ENCODE peak calls at places on chromosomes 2 and 18, in seven cellular contexts. Z, E, F, O, K, I and V are unnamed samples.

GRCh38 chr2:68765739-68766377 is 31.2 kb downstream of the ARHGAP25 start:
- DNase-seq in F (peak; percentile 49), O (no peak), Z (no peak), K (no peak), I (no peak), E (no peak), V (no peak)

GRCh38 chr2:55418072-55418471 is 1.6 kb downstream of the CCDC88A start:
- DNase-seq in F (peak; percentile 38), Z (no peak), O (no peak), E (no peak), I (no peak), K (no peak), V (no peak)

GRCh38 chr2:190468814-190469569 is 60.8 kb downstream of the MFSD6 start:
- DNase-seq in I (peak; percentile 83), E (no peak), O (no peak), F (peak; percentile 99), Z (no peak), K (peak; percentile 92), V (peak; percentile 18)

GRCh38 chr2:36753706-36754221 is 57.3 kb downstream of the VIT start:
- DNase-seq in K (peak; percentile 43), Z (no peak), E (peak; percentile 91), O (peak; percentile 82), I (no peak), F (no peak), V (no peak)

GRCh38 chr2:28276076-28276618 is 116.5 kb upstream of the FOSL2 start:
- DNase-seq in O (no peak), I (no peak), K (peak; percentile 98), E (no peak), Z (no peak), F (peak; percentile 98), V (peak; percentile 46)

GRCh38 chr2:180416553-180417113 is 409.5 kb upstream of the CWC22 start:
- DNase-seq in O (no peak), I (no peak), Z (no peak), E (no peak), K (no peak), F (no peak), V (no peak)

GRCh38 chr2:20164061-20164733 is 60.7 kb downstream of the SDC1 start:
- DNase-seq in E (peak; percentile 70), I (no peak), F (no peak), O (no peak), K (no peak), Z (no peak), V (no peak)

GRCh38 chr2:240507060-240507777 is 50.6 kb downstream of the ANKMY1 start:
- DNase-seq in Z (no peak), E (peak; percentile 34), K (no peak), F (no peak), I (no peak), O (no peak), V (no peak)

GRCh38 chr18:74310411-74310810 is 5.2 kb upstream of the C18orf63 start:
- DNase-seq in K (peak; percentile 65), I (no peak), Z (no peak), E (no peak), F (peak; percentile 38), O (no peak), V (no peak)

GRCh38 chr2:207876834-207877535 is 107.3 kb upstream of the FZD5 start:
- DNase-seq in F (no peak), I (no peak), Z (no peak), O (no peak), K (no peak), E (no peak), V (no peak)

GRCh38 chr2:170213651-170214050 is 35.7 kb downstream of the MYO3B start:
- DNase-seq in E (no peak), Z (no peak), I (no peak), F (no peak), O (no peak), K (no peak), V (no peak)

GRCh38 chr2:119827866-119828507 is 68.3 kb downstream of the PTPN4 start:
- DNase-seq in F (peak; percentile 56), K (no peak), E (no peak), I (no peak), O (no peak), Z (no peak), V (no peak)

DNA sequence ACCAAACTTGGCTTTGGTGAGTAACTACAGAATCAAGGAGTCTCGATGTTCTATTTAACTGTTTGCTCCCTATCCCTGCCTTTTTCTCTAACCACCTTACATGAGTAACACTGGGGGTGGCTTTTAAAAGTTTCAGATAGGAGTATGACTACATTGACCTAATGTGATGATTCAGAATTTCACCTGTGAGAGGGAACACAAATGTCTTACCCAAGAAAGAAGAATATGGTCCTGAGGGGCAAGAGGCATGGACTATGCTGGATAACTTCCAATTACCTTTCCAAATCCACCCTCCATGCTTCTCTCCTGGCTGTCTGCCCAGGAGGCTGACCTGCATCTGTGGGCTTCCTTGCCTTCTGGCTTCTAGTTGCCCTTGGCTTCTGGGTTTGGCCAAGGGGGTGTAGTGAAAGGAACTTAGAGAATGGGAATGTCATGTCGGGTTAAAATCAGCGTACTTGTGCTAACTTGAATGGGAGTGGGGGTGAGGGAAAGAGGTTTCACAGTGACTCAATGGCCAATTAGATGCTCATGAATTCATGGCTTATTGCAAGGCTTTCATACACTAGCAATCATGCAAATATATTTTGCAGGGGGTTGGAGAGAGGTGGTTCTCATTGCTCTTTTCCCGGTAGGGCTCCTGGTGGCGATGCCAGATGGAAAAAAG is 5.3 kb upstream of the IL36G start:
- DNase-seq in E (no peak), K (peak; percentile 97), I (no peak), Z (no peak), F (no peak), O (no peak), V (no peak)
- H3K27me3 ChIP-seq in E (peaks cover 79% of the 10 kb centered on the region), K (no peaks in the 10 kb centered on the region), I (peaks cover 7% of the 10 kb centered on the region), Z (no peaks in the 10 kb centered on the region), F (peaks cover 6% of the 10 kb centered on the region), O (no peaks in the 10 kb centered on the region), V (no peaks in the 10 kb centered on the region)

GRCh38 chr2:100073110-100073509 is 69.3 kb downstream of the AFF3 start:
- DNase-seq in Z (no peak), F (no peak), K (no peak), I (no peak), O (no peak), E (no peak), V (no peak)
- H3K27me3 ChIP-seq in Z (no peaks in the 10 kb centered on the region), F (peaks cover 2% of the 10 kb centered on the region), K (peaks cover 2% of the 10 kb centered on the region), I (no peaks in the 10 kb centered on the region), O (peaks cover 34% of the 10 kb centered on the region), E (peaks cover 8% of the 10 kb centered on the region), V (no peaks in the 10 kb centered on the region)

GRCh38 chr2:239021224-239021623 is 173.3 kb downstream of the TWIST2 start:
- DNase-seq in F (no peak), K (no peak), Z (no peak), I (no peak), O (no peak), E (no peak), V (no peak)
- H3K27me3 ChIP-seq in F (peaks cover 6% of the 10 kb centered on the region), K (no peaks in the 10 kb centered on the region), Z (peaks cover 5% of the 10 kb centered on the region), I (no peaks in the 10 kb centered on the region), O (no peaks in the 10 kb centered on the region), E (no peaks in the 10 kb centered on the region), V (peaks cover 1% of the 10 kb centered on the region)

DNA sequence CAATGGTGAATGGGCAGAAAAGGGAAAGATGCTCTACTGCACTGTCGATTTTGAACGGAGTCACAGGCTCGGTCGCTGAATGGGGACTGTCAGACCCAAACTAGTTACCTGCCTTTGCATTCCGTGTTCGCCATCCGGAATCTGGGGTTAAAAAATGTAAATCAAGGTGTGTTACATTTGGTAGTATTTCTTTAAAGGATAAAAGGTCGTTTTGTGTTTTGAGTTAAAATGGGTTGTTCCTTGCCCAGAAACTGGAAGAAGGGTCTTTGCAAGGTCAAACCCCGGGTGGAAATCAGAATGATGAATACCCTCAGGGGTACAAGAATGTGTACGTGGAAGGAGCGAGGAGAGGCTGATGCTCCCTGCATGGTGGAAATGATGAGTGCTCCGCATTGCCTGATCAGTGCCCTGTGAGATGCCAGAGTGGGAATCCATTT is 1.0 kb downstream of the VSNL1 start:
- DNase-seq in E (no peak), Z (no peak), O (no peak), I (no peak), K (peak; percentile 19), F (no peak), V (no peak)
- H3K27me3 ChIP-seq in E (peaks cover 76% of the 10 kb centered on the region), Z (no peaks in the 10 kb centered on the region), O (peaks cover 44% of the 10 kb centered on the region), I (peaks cover 58% of the 10 kb centered on the region), K (no peaks in the 10 kb centered on the region), F (peaks cover 2% of the 10 kb centered on the region), V (peaks cover 2% of the 10 kb centered on the region)

DNA sequence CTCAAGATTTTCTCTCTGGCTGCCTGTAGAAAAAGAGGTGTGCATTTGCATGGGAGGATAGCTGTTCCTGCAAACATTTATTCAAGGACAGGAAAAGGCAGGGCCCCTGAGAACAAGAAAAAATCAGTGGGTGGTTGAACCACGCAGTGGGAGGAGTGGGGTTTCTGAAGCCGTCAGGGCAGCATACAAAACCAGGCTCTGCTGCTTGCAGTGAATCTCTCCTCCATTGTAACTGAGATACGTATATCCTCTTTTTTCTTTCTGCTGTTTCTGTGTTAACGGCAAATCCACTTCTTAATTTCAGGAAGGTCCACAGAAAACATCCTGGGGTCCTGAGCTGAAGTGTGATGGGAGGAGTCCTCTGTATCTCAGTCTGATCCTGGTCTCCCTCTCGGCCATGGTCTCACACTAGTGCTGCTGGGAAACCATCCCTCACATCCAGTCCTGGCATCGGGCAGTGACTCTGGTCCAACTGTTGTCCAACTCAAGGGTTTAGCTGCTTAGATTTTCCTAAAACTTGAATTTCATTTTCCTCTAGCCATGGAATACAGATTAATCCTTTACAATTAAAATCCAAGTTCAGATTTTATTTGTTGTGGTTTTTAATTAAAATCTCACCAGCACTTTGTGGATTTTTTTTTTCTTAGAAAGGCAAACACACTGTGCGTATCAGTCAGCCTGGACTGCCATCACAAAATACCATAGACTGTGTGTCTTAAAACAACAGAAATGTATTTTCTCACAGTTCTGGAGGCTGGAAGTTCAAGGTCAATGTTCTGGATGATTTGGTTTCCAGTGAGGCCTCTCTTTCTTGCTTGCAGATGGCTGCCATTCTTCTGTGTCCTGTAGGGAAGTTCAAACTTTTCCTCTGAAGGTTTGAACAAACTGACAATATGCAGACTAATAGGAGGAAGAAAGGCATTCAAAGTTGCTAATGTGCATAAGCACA is 26.9 kb upstream of the KCNF1 start:
- DNase-seq in I (no peak), F (no peak), E (peak; percentile 43), Z (no peak), K (no peak), O (no peak), V (no peak)
- H3K27me3 ChIP-seq in I (no peaks in the 10 kb centered on the region), F (peaks cover 4% of the 10 kb centered on the region), E (no peaks in the 10 kb centered on the region), Z (peaks cover 1% of the 10 kb centered on the region), K (no peaks in the 10 kb centered on the region), O (no peaks in the 10 kb centered on the region), V (no peaks in the 10 kb centered on the region)